ENCODE peak calls at places on chromosome 15, in eight cellular contexts. X is epithelial cell of esophagus, U is uterus, P is Panc1, G is transverse colon, F is thoracic aorta, Q is astrocyte, N is prostate gland. D is an unnamed sample.

GRCh38 chr15:60184579-60184978 is 180.5 kb downstream of the FOXB1 start:
- DNase-seq in P (no peak), U (no peak), X (peak), F (no peak), G (no peak), N (no peak), Q (peak), D (peak)

GRCh38 chr15:94238539-94239118 is 7.3 kb downstream of the MCTP2 start:
- DNase-seq in G (no peak), Q (no peak), F (no peak), U (no peak), P (no peak), N (no peak), X (no peak), D (no peak)

GRCh38 chr15:22974745-22975144 is 5.4 kb downstream of the CYFIP1 start:
- DNase-seq in P (no peak), Q (no peak), N (no peak), G (no peak), U (no peak), F (no peak), X (no peak), D (no peak)

GRCh38 chr15:71219646-71220045 is 104.4 kb downstream of the THSD4 start:
- DNase-seq in U (no peak), X (peak), F (no peak), N (no peak), Q (peak), G (no peak), P (no peak), D (peak)

GRCh38 chr15:60408438-60409105 is 10.8 kb upstream of the ANXA2 start:
- DNase-seq in F (no peak), U (no peak), P (no peak), X (peak), G (no peak), N (no peak), Q (peak), D (peak)

GRCh38 chr15:94234300-94234699 is 2.9 kb downstream of the MCTP2 start:
- DNase-seq in Q (no peak), G (no peak), P (no peak), N (no peak), F (no peak), U (no peak), X (no peak), D (peak)

GRCh38 chr15:77617507-77618285 is 15.0 kb downstream of the LINGO1 start:
- DNase-seq in U (no peak), P (no peak), F (no peak), G (no peak), N (no peak), Q (no peak), X (peak), D (peak)

GRCh38 chr15:50562735-50563640 is 16.5 kb upstream of the USP50 start:
- DNase-seq in Q (peak), N (no peak), G (no peak), U (no peak), P (no peak), F (no peak), X (peak), D (peak)

GRCh38 chr15:73030280-73030679 is 22.0 kb upstream of the NEO1 start:
- DNase-seq in F (no peak), Q (no peak), X (no peak), P (no peak), U (no peak), G (no peak), N (no peak), D (no peak)

GRCh38 chr15:97235285-97235985 is 725.1 kb upstream of the ARRDC4 start:
- DNase-seq in G (peak), U (peak), P (peak), N (no peak), Q (peak), F (no peak), X (peak), D (peak)

GRCh38 chr15:43093026-43093425 is 12.8 kb downstream of the UBR1 start:
- DNase-seq in P (no peak), N (no peak), G (no peak), U (no peak), X (no peak), F (no peak), Q (peak), D (peak)

GRCh38 chr15:98154863-98155262 is 194.4 kb downstream of the ARRDC4 start:
- DNase-seq in Q (peak), F (no peak), P (no peak), X (peak), G (no peak), N (no peak), U (no peak), D (peak)

GRCh38 chr15:52710050-52710709 is 31.0 kb upstream of the ATOSA start:
- DNase-seq in U (no peak), G (no peak), F (no peak), Q (no peak), P (no peak), X (peak), N (no peak), D (no peak)

GRCh38 chr15:57443486-57443885 is 67.2 kb downstream of the CGNL1 start:
- DNase-seq in F (no peak), G (no peak), X (no peak), N (no peak), Q (no peak), P (no peak), U (no peak), D (no peak)

GRCh38 chr15:57442371-57442770 is 66.1 kb downstream of the CGNL1 start:
- DNase-seq in Q (no peak), F (no peak), G (no peak), U (no peak), X (no peak), N (no peak), P (no peak), D (no peak)

GRCh38 chr15:57444877-57445513 is 68.7 kb downstream of the CGNL1 start:
- DNase-seq in N (no peak), Q (peak), G (no peak), P (no peak), X (peak), U (no peak), F (no peak), D (peak)

GRCh38 chr15:57446393-57446792 is 70.1 kb downstream of the CGNL1 start:
- DNase-seq in Q (no peak), P (no peak), G (no peak), X (no peak), N (no peak), U (no peak), F (no peak), D (no peak)

GRCh38 chr15:57445872-57446271 is 69.6 kb downstream of the CGNL1 start:
- DNase-seq in X (no peak), F (no peak), N (no peak), U (no peak), G (no peak), Q (no peak), P (no peak), D (peak)
- H3K4me3 ChIP-seq in X (no peak), F (no peak), N (no peak), U (no peak), G (no peak), Q (no peak), P (no peak), D (no peak)

GRCh38 chr15:48336940-48337339 is 5.7 kb downstream of the DUT start:
- DNase-seq in Q (no peak), F (no peak), U (no peak), X (no peak), P (no peak), G (no peak), N (no peak), D (peak)
- TF ChIP-seq CTCF in Q (peak), F (no peak), U (no peak), X (no peak), P (peak), G (no peak), N (no peak), D (peak)

GRCh38 chr15:64462492-64462891 is 2.1 kb downstream of the ZNF609 start:
- DNase-seq in P (no peak), F (no peak), U (no peak), X (no peak), N (no peak), G (no peak), Q (no peak), D (no peak)
- H3K4me3 ChIP-seq in P (no peak), F (peak), U (no peak), X (no peak), N (no peak), G (no peak), Q (no peak), D (peak)

GRCh38 chr15:45642203-45642932 is 7.5 kb downstream of the SQOR start:
- DNase-seq in U (no peak), N (no peak), P (no peak), X (peak), G (no peak), Q (peak), F (no peak), D (peak)

GRCh38 chr15:45644437-45644836 is 9.6 kb downstream of the SQOR start:
- DNase-seq in F (no peak), U (no peak), P (no peak), N (no peak), Q (no peak), X (peak), G (no peak), D (no peak)

GRCh38 chr15:45638641-45639040 is 3.8 kb downstream of the SQOR start:
- DNase-seq in U (no peak), X (peak), N (no peak), Q (no peak), F (no peak), G (no peak), P (no peak), D (no peak)

GRCh38 chr15:45640610-45641009 is 5.8 kb downstream of the SQOR start:
- DNase-seq in G (no peak), X (peak), F (no peak), Q (peak), P (no peak), U (no peak), N (no peak), D (peak)

GRCh38 chr15:45641374-45641778 is 6.5 kb downstream of the SQOR start:
- DNase-seq in N (peak), Q (peak), P (no peak), X (peak), F (no peak), U (peak), G (peak), D (peak)
- TF ChIP-seq CTCF in N (peak), Q (no peak), P (no peak), X (peak), F (no peak), U (no peak), G (peak), D (no peak)

DNA sequence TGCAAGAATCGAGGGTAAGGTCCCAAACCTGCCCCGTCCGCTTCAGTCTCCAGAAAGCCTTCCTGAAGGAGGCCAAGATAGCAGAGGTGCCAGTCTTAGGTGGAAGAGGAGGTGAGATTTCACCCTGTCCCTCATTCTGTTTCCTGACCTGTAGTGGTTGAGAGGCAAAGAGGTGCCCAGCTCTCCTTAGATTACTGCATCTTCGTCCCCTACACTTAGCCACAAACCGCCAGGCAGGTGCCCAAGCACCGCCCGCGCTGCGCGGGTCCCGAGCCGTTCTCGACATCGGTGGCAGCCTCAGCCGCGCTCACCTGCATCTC is 23.8 kb upstream of the POLG start:
- DNase-seq in G (no peak), U (no peak), X (no peak), N (no peak), F (no peak), Q (no peak), P (no peak), D (no peak)
- H3K4me3 ChIP-seq in G (peak), U (no peak), X (no peak), N (no peak), F (peak), Q (peak), P (peak), D (no peak)

DNA sequence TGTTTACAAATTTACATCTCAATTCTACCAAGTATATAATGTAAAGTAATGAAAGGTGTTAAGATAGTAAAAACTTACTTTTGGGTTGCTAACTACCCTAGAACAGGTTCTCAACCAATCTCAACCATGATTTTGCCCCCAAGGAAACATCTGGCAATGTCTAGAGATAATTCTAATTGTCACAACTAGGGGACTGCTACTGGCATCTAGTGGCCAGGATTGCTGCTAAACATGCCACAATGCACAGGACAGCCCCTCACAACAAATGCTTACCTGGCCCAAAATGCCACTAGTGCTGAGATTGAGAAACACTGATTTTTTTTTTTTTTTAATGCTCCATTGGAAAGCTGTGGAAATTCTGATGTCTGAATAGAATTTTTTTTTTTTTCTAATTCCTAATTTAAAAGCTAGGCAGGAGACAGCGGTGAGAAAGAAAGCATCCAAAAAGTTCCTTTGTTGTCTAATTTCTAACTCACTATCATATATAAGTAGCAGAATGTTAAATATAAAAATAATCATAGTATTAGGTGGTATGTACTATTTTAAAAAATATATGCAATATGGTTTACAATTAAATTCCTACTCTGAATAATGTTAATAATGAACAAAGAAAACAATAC is 81.5 kb downstream of the TJP1 start:
- DNase-seq in U (no peak), F (no peak), P (no peak), Q (no peak), X (no peak), G (no peak), N (no peak), D (no peak)
- TF ChIP-seq CTCF in U (no peak), F (no peak), P (peak), Q (no peak), X (no peak), G (no peak), N (peak), D (peak)

GRCh38 chr15:62896969-62897486 is 145.5 kb upstream of the TPM1 start:
- DNase-seq in G (peak), F (peak), N (peak), Q (peak), X (peak), U (peak), P (peak), D (peak)
- H3K4me3 ChIP-seq in G (no peak), F (peak), N (no peak), Q (no peak), X (peak), U (no peak), P (peak), D (no peak)

GRCh38 chr15:92898988-92899909 is 875 bp upstream of the CHD2 start:
- DNase-seq in Q (no peak), F (no peak), N (peak), G (no peak), P (no peak), U (no peak), X (peak), D (no peak)
- TF ChIP-seq CTCF in Q (peak), F (peak), N (peak), G (peak), P (peak), U (no peak), X (peak), D (peak)

GRCh38 chr15:83993591-83993990 is 242.0 kb upstream of the GOLGA6L4 start:
- DNase-seq in Q (no peak), P (no peak), U (no peak), X (no peak), F (no peak), G (no peak), N (no peak), D (peak)

GRCh38 chr15:83998486-83998885 is 237.1 kb upstream of the GOLGA6L4 start:
- DNase-seq in N (no peak), Q (no peak), X (no peak), U (no peak), F (no peak), P (no peak), G (no peak), D (no peak)

GRCh38 chr15:84001655-84002054 is 233.9 kb upstream of the GOLGA6L4 start:
- DNase-seq in G (no peak), U (no peak), Q (no peak), F (no peak), X (no peak), N (no peak), P (no peak), D (no peak)

GRCh38 chr15:84001037-84001436 is 234.5 kb upstream of the GOLGA6L4 start:
- DNase-seq in U (no peak), Q (no peak), X (peak), N (no peak), G (no peak), F (no peak), P (no peak), D (no peak)

GRCh38 chr15:83999396-84000120 is 236.0 kb upstream of the GOLGA6L4 start:
- DNase-seq in U (no peak), X (no peak), P (no peak), F (no peak), Q (peak), G (no peak), N (no peak), D (no peak)
- H3K4me3 ChIP-seq in U (no peak), X (no peak), P (no peak), F (no peak), Q (no peak), G (no peak), N (no peak), D (no peak)

GRCh38 chr15:41018534-41018933 is 65.3 kb downstream of the CHAC1 start:
- DNase-seq in X (peak), Q (peak), F (no peak), U (peak), G (peak), N (peak), P (no peak), D (peak)
- TF ChIP-seq CTCF in X (peak), Q (peak), F (peak), U (peak), G (peak), N (peak), P (peak), D (peak)

D was measured in fibroblast of pulmonary artery.